ENCODE peak calls at places on chromosomes 12 and 14, in six cellular contexts. W is sigmoid colon, B is HepG2, V is SK-N-MC, M is GM23338, R is stomach. D is an unnamed sample.

GRCh38 chr14:42961509-42961908 is 1354.8 kb downstream of the LRFN5 start:
- DNase-seq in B (no peak), M (no peak), R (no peak), V (no peak), W (no peak), D (no peak)

GRCh38 chr12:109020750-109021380 is at the start of gene SVOP:
- DNase-seq in W (peak), M (peak), B (peak), R (peak), V (peak), D (peak)

GRCh38 chr14:25231006-25231405 is 181.1 kb upstream of the STXBP6 start:
- DNase-seq in W (no peak), B (no peak), M (no peak), R (peak), V (no peak), D (no peak)

GRCh38 chr14:102945346-102946130 is 23.1 kb downstream of the AMN start:
- DNase-seq in W (no peak), R (no peak), M (no peak), B (no peak), V (no peak), D (no peak)

GRCh38 chr14:64760916-64761315 is 56.7 kb downstream of the PLEKHG3 start:
- DNase-seq in M (no peak), R (no peak), B (no peak), V (no peak), W (no peak), D (no peak)

GRCh38 chr12:101793401-101793800 is 37.4 kb downstream of the GNPTAB start:
- DNase-seq in W (no peak), B (no peak), R (no peak), M (no peak), V (no peak), D (no peak)

GRCh38 chr12:122860052-122860853 is 25.0 kb downstream of the HIP1R start:
- DNase-seq in B (peak), V (no peak), M (peak), R (peak), W (peak), D (peak)

GRCh38 chr14:70020350-70021170 is 141.3 kb downstream of the SMOC1 start:
- DNase-seq in W (no peak), R (no peak), M (peak), B (no peak), V (no peak), D (no peak)

GRCh38 chr14:24958271-24958670 is 91.7 kb downstream of the STXBP6 start:
- DNase-seq in R (no peak), W (no peak), V (no peak), M (no peak), B (no peak), D (no peak)

GRCh38 chr14:103828315-103828967 is 18.9 kb downstream of the PPP1R13B start:
- DNase-seq in V (no peak), W (peak), M (no peak), R (peak), B (no peak), D (peak)

GRCh38 chr12:53115891-53116675 is 12.8 kb downstream of the SOAT2 start:
- DNase-seq in R (no peak), B (no peak), W (no peak), M (no peak), V (no peak), D (no peak)

GRCh38 chr14:54808326-54809161 is 94.1 kb downstream of the GCH1 start:
- DNase-seq in R (no peak), V (no peak), B (no peak), M (no peak), W (no peak), D (no peak)

GRCh38 chr12:128796439-128797118 is 27.2 kb downstream of the SLC15A4 start:
- DNase-seq in B (no peak), M (no peak), W (peak), R (no peak), V (no peak), D (no peak)

GRCh38 chr12:109147954-109148353 is 31.6 kb downstream of the ACACB start:
- DNase-seq in R (no peak), M (no peak), V (no peak), W (peak), B (no peak), D (peak)

GRCh38 chr12:21860128-21860527 is 81.1 kb downstream of the ABCC9 start:
- DNase-seq in B (no peak), M (no peak), V (no peak), W (no peak), R (no peak), D (no peak)

GRCh38 chr14:89702151-89702936 is 252.2 kb downstream of the EFCAB11 start:
- DNase-seq in W (peak), V (no peak), R (no peak), M (no peak), B (no peak), D (peak)

GRCh38 chr12:122505419-122506051 is 4.8 kb upstream of the ZCCHC8 start:
- DNase-seq in R (no peak), B (no peak), V (no peak), W (no peak), M (no peak), D (no peak)

GRCh38 chr14:106277503-106277902 is 751.1 kb downstream of the TMEM121 start:
- DNase-seq in W (no peak), R (peak), B (peak), V (no peak), M (no peak), D (peak)

GRCh38 chr12:17169726-17170471 is 563.9 kb upstream of the LMO3 start:
- DNase-seq in W (no peak), B (no peak), R (no peak), M (no peak), V (no peak), D (no peak)

GRCh38 chr12:114721266-114721665 is 37.3 kb upstream of the TBX3 start:
- DNase-seq in W (no peak), R (no peak), M (no peak), V (no peak), B (no peak), D (no peak)

GRCh38 chr12:10235761-10236631 is 23.3 kb downstream of the GABARAPL1 start:
- DNase-seq in R (peak), W (no peak), V (no peak), M (peak), B (peak), D (no peak)

GRCh38 chr14:21734457-21735074 is 60.9 kb upstream of the OR4E1 start:
- DNase-seq in R (no peak), B (peak), V (peak), M (peak), W (no peak), D (no peak)

GRCh38 chr14:36052063-36052462 is 124.5 kb downstream of the PTCSC3 start:
- DNase-seq in R (no peak), W (no peak), B (no peak), M (no peak), V (no peak), D (no peak)

GRCh38 chr12:48489012-48489411 is 6.7 kb downstream of the C12orf54 start:
- DNase-seq in M (no peak), B (no peak), W (no peak), R (no peak), V (no peak), D (no peak)

GRCh38 chr14:44657688-44658388 is 150.8 kb upstream of the FSCB start:
- DNase-seq in B (peak), M (peak), R (no peak), V (peak), W (no peak), D (no peak)

GRCh38 chr12:2264622-2265306 is 212.0 kb downstream of the CACNA1C start:
- DNase-seq in V (no peak), R (no peak), W (no peak), B (no peak), M (no peak), D (peak)

GRCh38 chr12:123471374-123472068 is 13.6 kb downstream of the SNRNP35 start:
- DNase-seq in R (no peak), V (no peak), W (no peak), B (peak), M (no peak), D (no peak)

GRCh38 chr12:54975875-54976274 is 8.7 kb downstream of the TESPA1 start:
- DNase-seq in W (no peak), M (no peak), R (no peak), V (no peak), B (no peak), D (no peak)

GRCh38 chr14:72913809-72914208 is 12.5 kb upstream of the DCAF4 start:
- DNase-seq in V (no peak), M (no peak), B (no peak), R (no peak), W (no peak), D (no peak)

GRCh38 chr12:31850268-31850667 is 108.9 kb upstream of the RESF1 start:
- DNase-seq in B (no peak), R (no peak), M (no peak), V (no peak), W (no peak), D (no peak)

GRCh38 chr12:18259906-18260682 is 1.2 kb upstream of the PIK3C2G start:
- DNase-seq in B (no peak), R (no peak), W (no peak), V (no peak), M (no peak), D (no peak)

GRCh38 chr12:123270380-123271181 is 1.1 kb downstream of the CDK2AP1 start:
- DNase-seq in M (peak), R (no peak), V (no peak), W (peak), B (peak), D (peak)

DNA sequence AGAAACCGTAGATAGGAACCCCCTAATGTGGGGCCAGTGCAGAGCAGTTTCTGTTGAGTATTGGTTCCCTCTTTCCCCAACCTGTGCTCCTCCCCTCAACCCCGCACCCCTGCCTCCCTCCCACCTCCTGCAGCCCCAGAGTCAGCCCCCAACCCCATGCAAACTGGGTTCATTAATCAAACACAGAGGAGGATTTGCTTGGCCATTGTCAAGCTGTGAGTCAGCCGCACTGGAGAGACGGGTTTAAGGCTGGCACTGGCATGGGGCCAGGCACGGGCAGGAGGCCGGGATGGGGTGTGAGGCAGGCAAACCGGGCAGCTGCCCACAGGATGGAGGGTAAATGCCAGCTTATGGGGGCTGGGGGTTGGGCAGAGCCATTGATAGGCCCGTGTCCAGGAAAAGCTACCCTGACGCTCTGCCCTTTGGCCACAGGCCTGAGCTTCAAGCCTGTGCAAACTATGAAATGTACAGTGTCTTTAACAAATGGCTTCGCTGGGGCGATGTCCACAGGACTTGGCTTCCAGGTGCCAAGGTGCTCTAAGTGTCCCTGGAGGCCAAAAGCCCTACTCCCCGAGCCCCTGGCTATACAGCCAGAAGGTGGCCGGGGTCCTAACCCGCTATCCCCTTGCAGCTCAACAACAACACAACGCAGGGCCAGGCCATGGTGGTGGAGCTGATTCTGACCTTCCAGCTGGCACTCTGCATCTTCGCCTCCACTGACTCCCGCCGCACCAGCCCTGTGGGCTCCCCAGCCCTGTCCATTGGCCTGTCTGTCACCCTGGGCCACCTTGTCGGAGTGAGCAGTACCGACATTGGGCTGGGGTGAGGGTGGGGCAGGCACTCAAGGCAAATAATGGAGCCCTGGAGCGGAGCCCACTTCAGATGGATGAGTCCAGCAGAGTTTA is 1.4 kb downstream of the AQP5 start:
- DNase-seq in M (no peak), B (no peak), R (peak), W (no peak), V (no peak), D (peak)
- TF ChIP-seq POLR2AphosphoS5 in M (no peak), B (no peak), R (peak), W (no peak), V (no peak), D (no peak)

DNA sequence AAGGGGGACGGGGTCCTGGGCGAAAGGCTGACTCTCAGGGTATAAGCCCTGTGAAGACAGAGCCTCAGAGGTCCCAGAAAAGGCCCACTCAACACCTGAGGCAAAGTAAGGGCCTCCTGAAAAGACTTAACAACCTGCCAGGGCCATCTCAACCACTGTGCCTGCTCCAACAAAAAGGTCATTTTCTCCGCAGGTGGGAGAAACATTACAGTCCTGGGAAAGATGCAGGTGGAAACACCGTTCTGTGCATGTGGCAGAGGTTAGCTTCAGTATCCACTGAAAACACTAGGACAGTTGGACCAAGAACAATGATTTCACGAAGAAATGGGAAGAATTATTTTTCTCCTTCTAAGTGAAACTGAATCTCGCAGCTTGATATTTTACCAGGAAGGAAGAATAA is 50.9 kb downstream of the CCDC88C start:
- DNase-seq in M (no peak), B (no peak), W (no peak), R (no peak), V (no peak), D (no peak)
- H3K27ac ChIP-seq in M (no peak), B (no peak), W (no peak), R (peak), V (no peak), D (peak)

DNA sequence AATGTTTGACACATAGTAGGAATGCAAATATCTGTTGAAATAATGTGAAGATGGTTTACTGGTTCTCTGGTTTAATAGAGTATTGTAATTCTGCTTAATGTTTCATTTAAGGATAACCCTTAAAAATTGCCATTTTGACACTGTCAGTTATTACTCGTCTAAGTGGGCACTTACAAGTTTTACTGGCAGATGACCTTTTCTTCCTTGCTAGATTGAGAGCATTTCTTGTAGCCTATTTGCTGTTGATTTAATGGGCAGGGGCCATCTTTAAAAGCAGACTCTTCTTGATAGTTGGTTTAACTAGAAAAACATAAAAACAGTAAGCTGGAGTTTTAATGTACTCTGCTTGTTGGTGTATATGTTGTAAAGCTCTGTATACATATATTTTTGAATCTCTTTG is 1.9 kb downstream of the TMEM263 start:
- DNase-seq in V (no peak), M (no peak), B (no peak), R (no peak), W (no peak), D (no peak)
- TF ChIP-seq POLR2AphosphoS5 in V (no peak), M (no peak), B (no peak), R (no peak), W (no peak), D (no peak)

GRCh38 chr12:57241556-57242310 is 9.3 kb downstream of the STAC3 start:
- DNase-seq in R (no peak), W (peak), V (no peak), M (peak), B (no peak), D (no peak)

GRCh38 chr12:57238854-57239554 is 9.5 kb downstream of the SHMT2 start:
- DNase-seq in B (peak), M (peak), W (peak), R (peak), V (no peak), D (peak)

GRCh38 chr12:57239587-57240068 is 10.1 kb downstream of the SHMT2 start:
- DNase-seq in R (no peak), V (no peak), W (no peak), M (peak), B (no peak), D (no peak)

GRCh38 chr12:57240926-57241555 is 9.9 kb downstream of the STAC3 start:
- DNase-seq in B (no peak), R (no peak), M (peak), W (peak), V (no peak), D (peak)

DNA sequence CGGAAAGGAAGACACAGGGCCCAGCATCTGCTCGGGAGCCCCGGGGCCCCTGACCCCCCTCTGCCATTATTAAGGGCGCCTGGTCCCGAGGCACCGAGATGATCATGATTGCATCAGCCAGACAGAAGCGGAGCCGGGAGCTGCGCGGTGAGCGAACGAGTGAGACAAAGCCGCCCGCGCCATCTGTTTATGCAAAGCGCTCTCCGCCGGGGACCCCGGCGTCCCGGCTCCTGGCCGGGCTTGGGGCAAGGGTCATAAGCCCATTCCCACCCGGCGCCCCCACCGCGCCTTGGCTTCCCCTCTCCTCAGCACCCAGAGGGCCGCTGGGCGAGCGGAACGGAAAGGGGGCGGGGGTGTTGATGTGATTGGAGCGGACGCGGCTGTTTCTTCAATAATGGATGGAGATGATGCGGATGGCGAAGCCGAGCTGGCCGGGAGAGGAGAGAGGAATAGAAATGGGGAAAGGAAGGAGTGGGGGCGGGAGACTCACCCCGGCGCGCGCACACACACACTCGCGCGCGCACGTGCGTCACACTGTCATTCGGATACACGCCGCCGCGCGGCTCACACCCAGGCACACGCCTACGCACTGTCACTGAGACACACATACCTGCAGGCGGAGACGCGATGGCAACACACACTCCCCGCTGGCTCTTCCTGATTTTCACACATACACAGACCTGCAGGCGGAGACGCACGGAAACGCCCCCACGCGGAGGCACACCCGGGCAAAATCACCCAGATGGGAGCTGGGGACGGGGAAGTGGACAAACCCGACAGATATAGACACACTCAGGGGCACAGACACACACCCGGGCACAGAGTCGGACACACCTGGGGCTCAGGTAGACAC is 10.7 kb downstream of the STAC3 start:
- DNase-seq in W (peak), V (no peak), R (peak), B (no peak), M (peak), D (peak)
- H3K27ac ChIP-seq in W (no peak), V (no peak), R (no peak), B (no peak), M (no peak), D (no peak)